ENCODE peak calls at places on chromosome 21, in seven cellular contexts. R, O, Z, P, X, T and A are unnamed samples.

GRCh38 chr21:38804030-38804616 is 1.6 kb upstream of the ETS2 start:
- DNase-seq in R (no peak), O (peak; percentile 60), Z (no peak), P (no peak), X (no peak), T (no peak), A (no peak)

GRCh38 chr21:14587266-14587665 is 41.2 kb upstream of the SAMSN1 start:
- DNase-seq in R (no peak), O (no peak), Z (no peak), P (no peak), X (no peak), T (no peak), A (no peak)

GRCh38 chr21:42571391-42572150 is 57.9 kb downstream of the SLC37A1 start:
- DNase-seq in R (no peak), O (no peak), Z (no peak), P (no peak), X (no peak), T (no peak), A (no peak)

GRCh38 chr21:38972078-38972477 is 166.3 kb downstream of the ETS2 start:
- DNase-seq in R (no peak), O (no peak), Z (no peak), P (no peak), X (no peak), T (no peak), A (no peak)

GRCh38 chr21:10273196-10273595 is 248.2 kb upstream of the TPTE start:
- DNase-seq in R (no peak), O (no peak), Z (no peak), P (peak; percentile 39), X (no peak), T (no peak), A (no peak)

GRCh38 chr21:34722684-34723300 is 54.0 kb downstream of the CLIC6 start:
- DNase-seq in R (no peak), O (no peak), Z (no peak), P (no peak), X (no peak), T (peak; percentile 33), A (no peak)

GRCh38 chr21:42737969-42738590 is 84.7 kb downstream of the PDE9A start:
- DNase-seq in R (no peak), O (no peak), Z (peak; percentile 90), P (peak; percentile 39), X (peak; percentile 34), T (no peak), A (no peak)

GRCh38 chr21:45073301-45074047 is 906 bp upstream of the ADARB1 start:
- DNase-seq in R (no peak), O (peak; percentile 44), Z (peak; percentile 8), P (no peak), X (peak; percentile 43), T (no peak), A (peak; percentile 33)

GRCh38 chr21:41957991-41958766 is 4.4 kb upstream of the C2CD2 start:
- DNase-seq in R (peak; percentile 0), O (peak; percentile 98), Z (peak; percentile 68), P (peak; percentile 93), X (peak; percentile 65), T (peak; percentile 86), A (peak; percentile 95)

GRCh38 chr21:16218682-16219343 is 489.0 kb downstream of the USP25 start:
- DNase-seq in R (no peak), O (no peak), Z (no peak), P (no peak), X (no peak), T (no peak), A (no peak)

GRCh38 chr21:44347911-44348451 is 5.4 kb upstream of the TRPM2 start:
- DNase-seq in R (peak; percentile 42), O (no peak), Z (no peak), P (no peak), X (peak; percentile 89), T (no peak), A (no peak)

GRCh38 chr21:18661842-18662241 is 258.3 kb upstream of the TMPRSS15 start:
- DNase-seq in R (no peak), O (no peak), Z (peak; percentile 62), P (no peak), X (no peak), T (no peak), A (no peak)

GRCh38 chr21:31946236-31946635 is 73.4 kb downstream of the HUNK start:
- DNase-seq in R (no peak), O (peak; percentile 52), Z (no peak), P (no peak), X (no peak), T (no peak), A (peak; percentile 41)

GRCh38 chr21:43983390-43983789 is 28.7 kb upstream of the TRAPPC10 start:
- DNase-seq in R (no peak), O (no peak), Z (no peak), P (no peak), X (no peak), T (no peak), A (no peak)